ENCODE peak calls at places on chromosomes 3 and 15, in ten cellular contexts. A is T1000; R is ecto neural progenitor cell; H is cerebellar nuclear complex; I is activated T-cell treated with anti-CD3 and anti-CD28 coated beads for 1 hour; W is ELR; B is cardiac fibroblast; O is activated CD4-positive, alpha-beta T cell treated with anti-CD3 and anti-CD28 coated beads, Interleukin-2, amount 50 U/mL, for 1 hour; S is SJCRH30; U is NCI-H1930. G is an unnamed sample.

GRCh38 chr3:128726691-128727031 is 678 bp downstream of the RAB7A start:
- DNase-seq in A (peak), R (peak), H (no peak), I (peak), W (peak), B (peak), O (peak), S (peak), U (no peak), G (no peak)

GRCh38 chr15:60009124-60009523 is 5.0 kb downstream of the FOXB1 start:
- DNase-seq in A (no peak), R (no peak), H (no peak), I (no peak), W (no peak), B (no peak), O (no peak), S (no peak), U (no peak), G (no peak)

GRCh38 chr3:143249014-143249413 is 129.4 kb downstream of the CHST2 start:
- DNase-seq in A (no peak), R (no peak), H (no peak), I (no peak), W (no peak), B (no peak), O (no peak), S (no peak), U (no peak), G (no peak)

GRCh38 chr3:123656691-123657090 is 71.8 kb upstream of the HACD2 start:
- DNase-seq in A (no peak), R (no peak), H (no peak), I (no peak), W (peak), B (no peak), O (no peak), S (no peak), U (no peak), G (no peak)

GRCh38 chr15:68352401-68353062 is 75.0 kb downstream of the FEM1B start:
- DNase-seq in A (peak), R (no peak), H (no peak), I (no peak), W (peak), B (peak), O (no peak), S (no peak), U (no peak), G (peak)

GRCh38 chr3:45986303-45986982 is 9.2 kb downstream of the FYCO1 start:
- DNase-seq in A (peak), R (no peak), H (no peak), I (no peak), W (peak), B (peak), O (no peak), S (no peak), U (no peak), G (peak)

GRCh38 chr3:10464068-10464434 is 41.3 kb downstream of the ATP2B2 start:
- DNase-seq in A (no peak), R (no peak), H (peak), I (no peak), W (no peak), B (no peak), O (no peak), S (no peak), U (no peak), G (no peak)

GRCh38 chr15:87638554-87639083 is 617.9 kb downstream of the NTRK3 start:
- DNase-seq in A (no peak), R (no peak), H (no peak), I (no peak), W (no peak), B (no peak), O (no peak), S (no peak), U (no peak), G (no peak)

GRCh38 chr15:64629063-64629462 is 146.3 kb downstream of the RBPMS2 start:
- DNase-seq in A (no peak), R (no peak), H (no peak), I (no peak), W (no peak), B (no peak), O (no peak), S (no peak), U (no peak), G (no peak)

GRCh38 chr15:63079938-63080626 is 37.5 kb downstream of the TPM1 start:
- DNase-seq in A (no peak), R (no peak), H (no peak), I (no peak), W (peak), B (peak), O (no peak), S (no peak), U (no peak), G (no peak)

GRCh38 chr3:15287565-15288330 is 44.6 kb downstream of the SH3BP5 start:
- DNase-seq in A (no peak), R (no peak), H (no peak), I (no peak), W (peak), B (peak), O (no peak), S (peak), U (no peak), G (peak)

GRCh38 chr3:52503788-52504424 is 8.8 kb downstream of the STAB1 start:
- DNase-seq in A (no peak), R (no peak), H (no peak), I (no peak), W (no peak), B (no peak), O (no peak), S (no peak), U (no peak), G (no peak)

GRCh38 chr15:26771168-26771916 is 1.5 kb downstream of the GABRB3 start:
- DNase-seq in A (no peak), R (peak), H (no peak), I (no peak), W (no peak), B (no peak), O (no peak), S (no peak), U (no peak), G (no peak)

GRCh38 chr15:77409259-77410156 is 10.4 kb downstream of the PEAK1 start:
- DNase-seq in A (no peak), R (no peak), H (no peak), I (no peak), W (peak), B (peak), O (no peak), S (no peak), U (no peak), G (no peak)

GRCh38 chr3:175336406-175337133 is 477.4 kb downstream of the NAALADL2 start:
- DNase-seq in A (no peak), R (no peak), H (no peak), I (no peak), W (no peak), B (no peak), O (no peak), S (no peak), U (no peak), G (no peak)

GRCh38 chr3:48966876-48967361 is 23.1 kb upstream of the P4HTM start:
- DNase-seq in A (no peak), R (no peak), H (no peak), I (no peak), W (no peak), B (no peak), O (no peak), S (no peak), U (no peak), G (no peak)

GRCh38 chr3:114374433-114374832 is 80.6 kb downstream of the TIGIT start:
- DNase-seq in A (no peak), R (no peak), H (no peak), I (no peak), W (no peak), B (no peak), O (no peak), S (no peak), U (no peak), G (no peak)

GRCh38 chr15:38991701-38992100 is 427.1 kb upstream of the RASGRP1 start:
- DNase-seq in A (no peak), R (no peak), H (no peak), I (no peak), W (no peak), B (peak), O (no peak), S (no peak), U (no peak), G (no peak)

GRCh38 chr3:73498764-73499622 is 125.7 kb downstream of the PDZRN3 start:
- DNase-seq in A (no peak), R (no peak), H (no peak), I (no peak), W (peak), B (no peak), O (no peak), S (no peak), U (no peak), G (no peak)

GRCh38 chr3:197366301-197367044 is 68.1 kb upstream of the DLG1 start:
- DNase-seq in A (peak), R (no peak), H (no peak), I (no peak), W (no peak), B (no peak), O (no peak), S (no peak), U (no peak), G (peak)

GRCh38 chr3:28951773-28952556 is 328.9 kb upstream of the RBMS3 start:
- DNase-seq in A (no peak), R (no peak), H (no peak), I (no peak), W (no peak), B (no peak), O (no peak), S (no peak), U (no peak), G (no peak)

GRCh38 chr15:99408236-99409096 is 157.2 kb downstream of the LRRC28 start:
- DNase-seq in A (peak), R (no peak), H (no peak), I (no peak), W (no peak), B (peak), O (no peak), S (peak), U (no peak), G (peak)

GRCh38 chr3:36677331-36678007 is 86.9 kb downstream of the DCLK3 start:
- DNase-seq in A (peak), R (no peak), H (no peak), I (no peak), W (peak), B (peak), O (no peak), S (no peak), U (no peak), G (no peak)

GRCh38 chr3:37554364-37554763 is 307.3 kb upstream of the CTDSPL start:
- DNase-seq in A (no peak), R (peak), H (no peak), I (no peak), W (no peak), B (no peak), O (no peak), S (no peak), U (no peak), G (no peak)

GRCh38 chr3:126358816-126359181 is 1.6 kb upstream of the KLF15 start:
- DNase-seq in A (no peak), R (no peak), H (no peak), I (no peak), W (no peak), B (no peak), O (no peak), S (no peak), U (no peak), G (no peak)

GRCh38 chr3:65398953-65399352 is 639.8 kb downstream of the MAGI1 start:
- DNase-seq in A (no peak), R (no peak), H (no peak), I (no peak), W (peak), B (peak), O (no peak), S (no peak), U (no peak), G (peak)

GRCh38 chr3:63519426-63519825 is 133.0 kb upstream of the SNTN start:
- DNase-seq in A (no peak), R (no peak), H (no peak), I (no peak), W (peak), B (peak), O (no peak), S (no peak), U (no peak), G (peak)